ENCODE peak calls at places on chromosomes 4 and X, in eight cellular contexts. H is adrenal gland, Y is A549, P is mesendoderm, T is colonic mucosa, L is DND-41, U is heart right ventricle, R is H9. F is an unnamed sample.

GRCh38 chrX:25013593-25014365 is 2.0 kb downstream of the ARX start:
- DNase-seq in L (no peak), R (no peak), T (no peak), U (no peak), Y (no peak), P (no peak), H (no peak), F (no peak)

GRCh38 chrX:133580630-133581029 is 165.3 kb upstream of the GPC4 start:
- DNase-seq in P (no peak), L (no peak), Y (no peak), U (no peak), H (no peak), R (no peak), T (no peak), F (no peak)

GRCh38 chr4:5052726-5053425 is 1.6 kb downstream of the STK32B start:
- DNase-seq in L (no peak), U (no peak), P (no peak), R (no peak), H (no peak), Y (peak), T (no peak), F (no peak)

GRCh38 chrX:100649550-100650356 is 5.8 kb downstream of the SRPX2 start:
- DNase-seq in H (peak), L (no peak), Y (peak), T (peak), U (peak), R (no peak), P (peak), F (no peak)

GRCh38 chr4:124505211-124505610 is 207.3 kb downstream of the ANKRD50 start:
- DNase-seq in L (no peak), U (no peak), P (no peak), H (no peak), T (no peak), Y (no peak), R (no peak), F (no peak)

GRCh38 chrX:7132335-7133035 is 15.0 kb upstream of the STS start:
- DNase-seq in L (peak), P (peak), R (peak), H (peak), U (peak), Y (peak), T (peak), F (peak)

GRCh38 chr4:76856183-76856969 is 41.6 kb downstream of the SOWAHB start:
- DNase-seq in Y (peak), L (no peak), P (peak), T (peak), R (no peak), H (no peak), U (no peak), F (no peak)

GRCh38 chr4:139749313-139749712 is 83.7 kb downstream of the MGST2 start:
- DNase-seq in U (no peak), T (no peak), P (no peak), H (no peak), L (peak), R (no peak), Y (no peak), F (no peak)

GRCh38 chr4:113355550-113356371 is 306.3 kb downstream of the ANK2 start:
- DNase-seq in P (peak), T (no peak), Y (no peak), R (no peak), L (peak), U (peak), H (peak), F (peak)

GRCh38 chrX:41666251-41666650 is 22.5 kb upstream of the GPR34 start:
- DNase-seq in P (no peak), T (no peak), L (no peak), H (no peak), R (no peak), U (no peak), Y (no peak), F (no peak)

GRCh38 chrX:24079405-24079804 is 24.6 kb downstream of the EIF2S3 start:
- DNase-seq in R (no peak), T (no peak), U (no peak), L (no peak), H (no peak), Y (no peak), P (no peak), F (no peak)

GRCh38 chrX:123357941-123358340 is 173.9 kb downstream of the GRIA3 start:
- DNase-seq in Y (no peak), H (no peak), T (no peak), R (no peak), L (no peak), U (no peak), P (no peak), F (no peak)

GRCh38 chr4:112127048-112127637 is 18.1 kb upstream of the FAM241A start:
- DNase-seq in L (no peak), Y (no peak), U (no peak), H (no peak), R (no peak), T (no peak), P (no peak), F (no peak)

GRCh38 chr4:24656906-24657305 is 72.6 kb upstream of the DHX15 start:
- DNase-seq in L (no peak), U (no peak), T (no peak), P (no peak), R (no peak), H (no peak), Y (no peak), F (no peak)

GRCh38 chr4:173025131-173025530 is 143.5 kb upstream of the GALNT7 start:
- DNase-seq in U (peak), Y (peak), T (peak), L (peak), R (peak), P (peak), H (peak), F (no peak)

GRCh38 chr4:2333356-2333841 is 71.5 kb upstream of the MXD4 start:
- DNase-seq in H (no peak), Y (no peak), T (peak), U (no peak), L (no peak), P (no peak), R (no peak), F (no peak)

GRCh38 chrX:36916941-36917340 is 91.2 kb upstream of the FAM47C start:
- DNase-seq in U (no peak), Y (no peak), H (no peak), L (no peak), R (no peak), P (no peak), T (no peak), F (no peak)

GRCh38 chr4:173317003-173317402 is 17.2 kb downstream of the HMGB2 start:
- DNase-seq in P (peak), Y (peak), R (peak), U (no peak), H (no peak), T (no peak), L (peak), F (no peak)

GRCh38 chrX:12771445-12772069 is 19.7 kb upstream of the PRPS2 start:
- DNase-seq in P (peak), H (peak), Y (peak), L (peak), R (peak), T (peak), U (peak), F (no peak)

GRCh38 chrX:45900751-45901150 is 644.5 kb downstream of the ZNF674 start:
- DNase-seq in T (no peak), R (no peak), U (no peak), Y (peak), L (no peak), H (no peak), P (no peak), F (no peak)

GRCh38 chrX:16618422-16618821 is 31.5 kb upstream of the S100G start:
- DNase-seq in H (no peak), U (no peak), R (no peak), L (no peak), Y (no peak), P (no peak), T (no peak), F (no peak)

GRCh38 chr4:40846556-40846955 is 96.8 kb downstream of the NSUN7 start:
- DNase-seq in L (no peak), Y (no peak), H (no peak), U (no peak), R (no peak), T (no peak), P (no peak), F (no peak)

GRCh38 chr4:88592600-88593448 is 544 bp downstream of the HERC3 start:
- DNase-seq in L (peak), T (peak), R (peak), P (peak), H (peak), U (peak), Y (peak), F (peak)

GRCh38 chrX:44105228-44105913 is 132.2 kb upstream of the NDP start:
- DNase-seq in T (no peak), U (no peak), H (no peak), Y (peak), R (peak), P (peak), L (no peak), F (no peak)

GRCh38 chrX:54042609-54043010 is 1.7 kb downstream of the PHF8 start:
- DNase-seq in U (peak), R (peak), L (peak), H (peak), T (peak), P (peak), Y (peak), F (no peak)

GRCh38 chrX:54044126-54044876 is at the start of gene PHF8:
- DNase-seq in U (peak), Y (peak), R (peak), P (peak), L (peak), T (peak), H (peak), F (peak)

GRCh38 chrX:54043696-54044125 is 562 bp downstream of the PHF8 start:
- DNase-seq in H (no peak), P (no peak), U (no peak), T (peak), L (peak), Y (no peak), R (peak), F (no peak)

GRCh38 chrX:54044877-54045328 is 630 bp upstream of the PHF8 start:
- DNase-seq in P (no peak), H (no peak), U (no peak), T (no peak), L (no peak), R (no peak), Y (no peak), F (no peak)

GRCh38 chrX:54043084-54043483 is 1.2 kb downstream of the PHF8 start:
- DNase-seq in H (no peak), T (no peak), U (no peak), P (no peak), R (no peak), Y (no peak), L (no peak), F (no peak)
- H3K27ac ChIP-seq in H (no peak), T (peak), U (peak), P (no peak), R (no peak), Y (peak), L (peak), F (peak)

GRCh38 chrX:154358011-154358410 is 16.4 kb downstream of the FLNA start:
- DNase-seq in T (no peak), H (no peak), P (no peak), U (no peak), L (no peak), R (no peak), Y (no peak), F (no peak)
- H3K27ac ChIP-seq in T (no peak), H (no peak), P (no peak), U (no peak), L (no peak), R (no peak), Y (peak), F (no peak)

DNA sequence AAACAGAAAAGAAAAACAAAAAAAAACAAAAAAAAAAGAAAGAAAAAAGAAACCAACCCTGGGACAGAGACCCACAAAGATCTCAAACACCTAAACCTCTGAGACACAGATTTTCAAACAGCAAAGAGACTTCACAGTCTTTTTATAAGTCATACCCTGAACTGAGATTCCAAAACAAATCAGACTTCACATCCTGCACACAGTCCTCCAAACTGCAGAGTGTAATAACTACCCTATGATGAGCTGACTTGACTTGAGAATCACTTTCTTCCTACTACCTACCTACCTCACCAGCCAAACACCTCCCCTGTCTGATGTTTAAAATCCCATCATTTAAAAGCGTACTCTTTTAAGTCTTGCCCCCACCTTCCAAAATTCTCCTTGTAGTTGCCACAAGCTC is 25.2 kb upstream of the GLOD5 start:
- DNase-seq in U (no peak), Y (no peak), H (no peak), L (no peak), R (no peak), P (no peak), T (no peak), F (no peak)
- H3K27ac ChIP-seq in U (no peak), Y (peak), H (no peak), L (peak), R (no peak), P (no peak), T (no peak), F (no peak)

DNA sequence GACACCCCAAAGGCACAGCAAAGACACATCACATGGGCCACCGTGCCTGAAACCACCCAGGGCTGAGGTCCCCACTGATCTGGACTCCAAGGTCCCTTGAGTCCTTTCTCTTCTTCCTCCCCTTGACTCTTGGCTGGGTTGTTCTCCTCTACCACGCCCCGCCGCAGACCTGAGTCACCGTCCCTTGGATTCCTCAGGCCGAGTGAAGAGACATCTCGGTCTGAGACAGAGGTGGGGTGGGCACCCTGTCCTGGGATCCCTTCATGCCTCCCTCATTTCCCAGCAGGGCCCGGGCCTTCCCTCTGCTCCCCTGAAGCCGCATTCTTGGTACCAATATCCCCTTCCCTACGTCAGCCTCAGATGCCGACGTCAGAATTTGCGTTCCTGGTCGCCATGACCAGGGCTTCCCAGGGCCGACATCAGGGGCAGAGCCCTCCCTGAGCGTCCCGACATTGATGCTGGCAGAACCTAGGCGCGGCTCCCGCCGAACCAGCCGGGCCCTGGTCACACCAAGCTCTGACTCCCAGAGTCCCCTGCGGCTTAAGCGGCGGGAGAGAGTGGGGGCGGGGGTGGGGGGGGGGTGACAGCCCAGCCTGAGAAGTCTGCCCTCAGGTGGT is 498 bp downstream of the MAGEA10 start:
- DNase-seq in R (no peak), P (no peak), L (no peak), Y (no peak), U (no peak), T (no peak), H (no peak), F (no peak)
- H3K27ac ChIP-seq in R (no peak), P (no peak), L (no peak), Y (no peak), U (no peak), T (no peak), H (no peak), F (no peak)

GRCh38 chr4:87101543-87102199 is 118.7 kb downstream of the KLHL8 start:
- DNase-seq in P (no peak), R (no peak), T (no peak), U (no peak), H (no peak), L (no peak), Y (no peak), F (no peak)

GRCh38 chr4:87100093-87100634 is 120.3 kb downstream of the KLHL8 start:
- DNase-seq in U (no peak), R (no peak), Y (no peak), H (no peak), P (no peak), L (no peak), T (peak), F (no peak)

GRCh38 chr4:87093443-87094123 is 126.8 kb downstream of the KLHL8 start:
- DNase-seq in P (peak), Y (peak), R (peak), T (peak), U (peak), H (peak), L (peak), F (peak)

GRCh38 chr4:87092389-87093141 is 127.9 kb downstream of the KLHL8 start:
- DNase-seq in U (peak), H (peak), R (no peak), P (no peak), T (peak), L (no peak), Y (peak), F (peak)

DNA sequence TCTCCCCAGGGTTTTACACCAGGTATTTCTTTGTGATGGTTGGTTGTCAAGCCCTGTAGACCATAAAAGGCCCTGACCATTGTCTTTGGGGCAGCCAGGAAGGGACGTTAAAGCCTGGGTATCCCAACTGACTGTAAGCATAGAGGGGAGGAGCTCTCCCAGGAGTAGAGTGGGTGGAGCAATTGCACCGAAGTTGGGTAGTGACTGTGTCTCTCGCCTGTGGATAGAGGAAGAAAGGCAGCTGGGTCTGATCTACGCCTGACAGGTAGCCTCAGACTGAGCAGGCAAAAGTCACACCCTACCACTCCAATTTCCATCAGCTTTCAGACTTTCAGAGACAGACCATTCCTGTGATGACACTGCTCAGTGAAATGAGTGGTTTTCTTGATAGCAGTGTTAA is 123.3 kb downstream of the KLHL8 start:
- DNase-seq in Y (no peak), L (no peak), U (no peak), R (peak), H (no peak), P (peak), T (peak), F (no peak)
- H3K27ac ChIP-seq in Y (no peak), L (no peak), U (no peak), R (no peak), H (no peak), P (no peak), T (no peak), F (no peak)

GRCh38 chr4:47914926-47915237 is 499 bp upstream of the NFXL1 start:
- DNase-seq in U (no peak), T (no peak), Y (no peak), R (no peak), P (no peak), L (no peak), H (no peak), F (no peak)
- H3K27ac ChIP-seq in U (no peak), T (no peak), Y (peak), R (no peak), P (no peak), L (peak), H (no peak), F (no peak)

GRCh38 chr4:66564901-66565648 is 894.8 kb upstream of the EPHA5 start:
- DNase-seq in R (no peak), Y (peak), U (no peak), P (no peak), H (no peak), L (no peak), T (no peak), F (no peak)
- H3K27ac ChIP-seq in R (no peak), Y (peak), U (no peak), P (no peak), H (no peak), L (no peak), T (no peak), F (peak)

DNA sequence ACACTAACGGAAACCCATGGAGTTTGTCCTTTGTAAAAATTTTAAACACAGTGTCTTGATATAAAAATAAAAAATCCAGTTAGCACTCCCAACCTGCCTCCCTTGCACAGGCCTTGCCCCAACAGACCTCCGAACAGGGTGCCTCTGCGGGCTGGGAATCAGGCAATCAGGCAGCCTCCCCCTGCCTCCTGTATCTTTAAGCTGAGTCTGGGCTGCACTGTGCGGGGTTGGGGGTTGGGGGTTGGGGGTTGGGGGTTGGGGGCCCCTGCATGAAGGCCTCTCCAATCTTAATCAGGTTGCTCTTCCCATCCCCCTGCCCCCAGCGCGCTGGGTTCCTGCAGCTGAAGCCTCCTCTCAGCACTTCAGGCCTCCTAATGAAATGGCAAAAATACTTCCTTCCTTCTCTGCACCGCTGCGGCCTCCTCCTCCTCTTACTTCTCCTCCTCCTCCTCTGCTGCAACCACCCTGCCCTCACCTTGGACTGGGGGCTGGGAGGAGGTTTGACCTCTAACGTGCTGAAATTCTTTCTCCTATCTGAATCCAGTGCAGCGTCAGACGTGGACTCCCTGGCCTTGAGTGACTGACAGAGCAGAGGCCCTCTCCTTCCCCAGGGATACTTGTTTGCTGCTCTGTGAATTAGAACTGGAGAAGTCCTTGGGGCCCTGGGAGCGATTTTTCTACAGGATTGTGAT is 26.6 kb downstream of the NLGN3 start:
- DNase-seq in P (no peak), R (no peak), H (peak), U (no peak), T (no peak), Y (no peak), L (no peak), F (no peak)
- H3K27ac ChIP-seq in P (no peak), R (no peak), H (no peak), U (no peak), T (no peak), Y (no peak), L (no peak), F (no peak)